ENCODE peak calls at places on chromosome 1, in eight cellular contexts. K is stimulated activated CD4-positive, alpha-beta T cell treated with anti-CD3 and anti-CD28 coated beads, Interleukin-4, amount 100 ng/mL, for 1 hour; T is foreskin fibroblast; H is stimulated activated CD8-positive, alpha-beta memory T cell treated with anti-CD3 and anti-CD28 coated beads, Interleukin-4, amount 100 ng/mL, for 4 hours; Z is BJ; L is right cardiac atrium; B is effector CD4-positive, alpha-beta T cell; I is NCI-H2081 treated with DMSO at 0.1 percent for 48 hours. X is an unnamed sample.

GRCh38 chr1:38527373-38527966 is 332.1 kb downstream of the RRAGC start:
- DNase-seq in K (peak), L (no peak), T (no peak), B (peak), I (no peak), Z (no peak), H (no peak), X (no peak)

GRCh38 chr1:78731674-78732073 is 82.0 kb downstream of the IFI44 start:
- DNase-seq in K (no peak), Z (no peak), H (no peak), T (no peak), L (no peak), I (no peak), B (no peak), X (no peak)

GRCh38 chr1:168512864-168513595 is 30.8 kb downstream of the XCL2 start:
- DNase-seq in L (no peak), H (no peak), B (no peak), I (no peak), Z (no peak), K (no peak), T (no peak), X (no peak)

GRCh38 chr1:19824541-19824940 is 9.5 kb upstream of the RNF186 start:
- DNase-seq in Z (no peak), T (no peak), I (no peak), K (no peak), B (no peak), H (no peak), L (no peak), X (no peak)

GRCh38 chr1:101653482-101653946 is 343.2 kb downstream of the OLFM3 start:
- DNase-seq in K (no peak), T (peak), L (no peak), B (no peak), H (no peak), I (no peak), Z (no peak), X (peak)

GRCh38 chr1:211601982-211602644 is 23.2 kb upstream of the SLC30A1 start:
- DNase-seq in L (no peak), I (no peak), Z (no peak), K (no peak), H (no peak), T (no peak), B (no peak), X (no peak)

GRCh38 chr1:92577251-92577895 is 90.6 kb upstream of the GFI1 start:
- DNase-seq in L (no peak), I (no peak), Z (no peak), B (no peak), H (no peak), T (no peak), K (no peak), X (peak)

GRCh38 chr1:154478639-154479038 is 23.4 kb upstream of the TDRD10 start:
- DNase-seq in I (no peak), Z (no peak), H (no peak), T (no peak), K (no peak), L (no peak), B (no peak), X (peak)

GRCh38 chr1:186443638-186444037 is 17.3 kb downstream of the PDC start:
- DNase-seq in I (no peak), K (no peak), T (no peak), Z (no peak), B (no peak), H (no peak), L (no peak), X (no peak)